ENCODE peak calls at places on chromosomes 16 and 17, in ten cellular contexts. P is NCI-H460; U is nephron progenitor cell; M is T-cell; X is fibroblast of mammary gland; L is A549; V is mucosa of descending colon; Z is hepatocyte; G is stimulated activated effector memory CD8-positive, alpha-beta T cell treated with anti-CD3 and anti-CD28 coated beads, Interleukin-12 subunit alpha, Interleukin-12 subunit beta, amount 100 ng/mL, for 72 hours; D is NCI-H1048. E is an unnamed sample.

GRCh38 chr17:68456529-68457167 is 648 bp downstream of the WIPI1 start:
- DNase-seq in P (peak), U (peak), M (no peak), X (peak), L (peak), V (peak), Z (peak), G (no peak), D (no peak), E (peak)

GRCh38 chr16:22664132-22664531 is 149.8 kb upstream of the HS3ST2 start:
- DNase-seq in P (no peak), U (no peak), M (no peak), X (no peak), L (no peak), V (no peak), Z (no peak), G (no peak), D (no peak), E (no peak)

GRCh38 chr17:67312265-67312664 is 54.1 kb downstream of the PSMD12 start:
- DNase-seq in P (no peak), U (no peak), M (no peak), X (no peak), L (no peak), V (no peak), Z (no peak), G (no peak), D (no peak), E (no peak)

GRCh38 chr17:45235071-45236001 is 13.7 kb downstream of the FMNL1 start:
- DNase-seq in P (no peak), U (peak), M (peak), X (peak), L (peak), V (peak), Z (peak), G (peak), D (peak), E (peak)

GRCh38 chr17:30433514-30433913 is 43.7 kb upstream of the GOSR1 start:
- DNase-seq in P (peak), U (no peak), M (no peak), X (peak), L (peak), V (no peak), Z (peak), G (no peak), D (no peak), E (peak)

GRCh38 chr17:78375401-78376079 is 2.9 kb upstream of the PGS1 start:
- DNase-seq in P (peak), U (no peak), M (no peak), X (peak), L (peak), V (no peak), Z (peak), G (no peak), D (no peak), E (no peak)

GRCh38 chr17:49021095-49021767 is 24.0 kb downstream of the IGF2BP1 start:
- DNase-seq in P (no peak), U (no peak), M (no peak), X (no peak), L (no peak), V (no peak), Z (no peak), G (no peak), D (no peak), E (no peak)

GRCh38 chr16:20906225-20906870 is 5.8 kb downstream of the LYRM1 start:
- DNase-seq in P (no peak), U (no peak), M (no peak), X (peak), L (peak), V (no peak), Z (no peak), G (no peak), D (no peak), E (no peak)

GRCh38 chr17:45363498-45363897 is 46.7 kb upstream of the MAP3K14 start:
- DNase-seq in P (no peak), U (no peak), M (no peak), X (no peak), L (no peak), V (no peak), Z (no peak), G (no peak), D (no peak), E (no peak)

GRCh38 chr16:52914428-52914827 is 138.3 kb downstream of the CHD9NB start:
- DNase-seq in P (no peak), U (no peak), M (no peak), X (no peak), L (no peak), V (no peak), Z (no peak), G (no peak), D (no peak), E (no peak)

GRCh38 chr17:10556301-10557005 is 7.0 kb upstream of the MYH2 start:
- DNase-seq in P (no peak), U (no peak), M (no peak), X (peak), L (no peak), V (no peak), Z (no peak), G (no peak), D (no peak), E (no peak)

GRCh38 chr16:60636117-60636516 is 1400.1 kb downstream of the CDH8 start:
- DNase-seq in P (no peak), U (no peak), M (no peak), X (no peak), L (no peak), V (no peak), Z (peak), G (no peak), D (no peak), E (peak)

GRCh38 chr16:77213542-77214108 is 14.4 kb downstream of the SYCE1L start:
- DNase-seq in P (peak), U (no peak), M (no peak), X (peak), L (peak), V (no peak), Z (no peak), G (no peak), D (no peak), E (peak)

GRCh38 chr17:2054740-2055493 is at the start of gene HIC1:
- DNase-seq in P (peak), U (peak), M (peak), X (peak), L (peak), V (peak), Z (peak), G (peak), D (no peak), E (peak)

GRCh38 chr17:39634384-39634871 is 2.5 kb upstream of the STARD3 start:
- DNase-seq in P (peak), U (no peak), M (no peak), X (peak), L (peak), V (no peak), Z (peak), G (peak), D (peak), E (peak)

GRCh38 chr16:64092284-64092683 is 1029.6 kb downstream of the CDH11 start:
- DNase-seq in P (no peak), U (no peak), M (no peak), X (peak), L (peak), V (no peak), Z (no peak), G (no peak), D (no peak), E (no peak)

GRCh38 chr17:1186923-1187771 is 7.4 kb upstream of the ABR start:
- DNase-seq in P (peak), U (peak), M (peak), X (peak), L (peak), V (peak), Z (peak), G (peak), D (peak), E (peak)

GRCh38 chr17:79044462-79044861 is 20.5 kb downstream of the C1QTNF1 start:
- DNase-seq in P (no peak), U (no peak), M (no peak), X (no peak), L (no peak), V (no peak), Z (no peak), G (no peak), D (no peak), E (no peak)

GRCh38 chr17:73282629-73283028 is 20.9 kb upstream of the CPSF4L start:
- DNase-seq in P (no peak), U (no peak), M (no peak), X (no peak), L (no peak), V (no peak), Z (no peak), G (no peak), D (no peak), E (no peak)